ENCODE peak calls at places on chromosomes 7 and 10, in eight cellular contexts. G, R, T, B, Z, X, U and K are unnamed samples.

GRCh38 chr10:84267503-84268126 is 22.8 kb downstream of the RGR start:
- DNase-seq in B (peak), R (peak), G (peak), Z (peak), U (peak), T (no peak), X (peak), K (peak)

GRCh38 chr7:103630318-103630717 is 184.3 kb upstream of the SLC26A5 start:
- DNase-seq in T (no peak), B (no peak), G (no peak), U (no peak), Z (no peak), X (peak), R (no peak), K (no peak)

GRCh38 chr7:10076661-10077300 is 896.9 kb upstream of the PHF14 start:
- DNase-seq in Z (no peak), G (no peak), T (no peak), U (no peak), B (peak), X (no peak), R (no peak), K (no peak)

GRCh38 chr10:88110355-88110754 is 246.9 kb downstream of the PTEN start:
- DNase-seq in B (no peak), R (no peak), U (no peak), T (peak), G (peak), Z (no peak), X (no peak), K (no peak)

GRCh38 chr7:90446137-90446899 is 23.1 kb upstream of the PTTG1IP2 start:
- DNase-seq in T (no peak), X (no peak), R (no peak), G (no peak), Z (no peak), B (no peak), U (no peak), K (no peak)

GRCh38 chr10:95414016-95414830 is 123.4 kb upstream of the PDLIM1 start:
- DNase-seq in X (no peak), Z (no peak), B (no peak), G (no peak), U (no peak), T (no peak), R (no peak), K (no peak)

GRCh38 chr10:69684020-69684980 is 54.3 kb downstream of the FAM241B start:
- DNase-seq in R (no peak), T (peak), B (peak), Z (no peak), U (no peak), X (no peak), G (no peak), K (no peak)

GRCh38 chr7:44977956-44978355 is 859 bp downstream of the MYO1G start:
- DNase-seq in X (no peak), R (no peak), B (no peak), T (no peak), U (peak), G (no peak), Z (no peak), K (no peak)

GRCh38 chr10:49140306-49141175 is 6.7 kb upstream of the FAM170B start:
- DNase-seq in X (no peak), G (no peak), U (peak), R (no peak), B (no peak), T (no peak), Z (no peak), K (no peak)

GRCh38 chr10:131819241-131820072 is 81.4 kb upstream of the PPP2R2D start:
- DNase-seq in U (peak), G (no peak), Z (no peak), B (no peak), T (no peak), X (no peak), R (no peak), K (no peak)

GRCh38 chr10:63431962-63432797 is 33.6 kb downstream of the JMJD1C start:
- DNase-seq in T (no peak), G (no peak), B (no peak), U (no peak), R (no peak), X (no peak), Z (no peak), K (no peak)

GRCh38 chr10:24951201-24952145 is 933 bp downstream of the PRTFDC1 start:
- DNase-seq in B (peak), X (peak), T (no peak), U (peak), Z (peak), R (no peak), G (no peak), K (no peak)

GRCh38 chr10:114332301-114332797 is 72.0 kb downstream of the AFAP1L2 start:
- DNase-seq in T (no peak), R (no peak), G (no peak), X (no peak), Z (no peak), U (no peak), B (no peak), K (no peak)

GRCh38 chr7:135321556-135321955 is 87.9 kb downstream of the STRA8 start:
- DNase-seq in Z (no peak), T (no peak), B (no peak), X (peak), U (no peak), G (no peak), R (no peak), K (no peak)

GRCh38 chr7:51301806-51302205 is 14.8 kb downstream of the COBL start:
- DNase-seq in U (no peak), R (no peak), X (no peak), G (no peak), T (no peak), Z (no peak), B (no peak), K (no peak)

GRCh38 chr7:151429555-151430331 is 10.2 kb downstream of the CRYGN start:
- DNase-seq in G (no peak), Z (no peak), U (peak), R (no peak), X (peak), T (peak), B (no peak), K (no peak)

GRCh38 chr10:69885379-69886156 is 83.9 kb downstream of the COL13A1 start:
- DNase-seq in X (no peak), T (no peak), U (no peak), Z (peak), B (no peak), G (peak), R (no peak), K (no peak)

GRCh38 chr10:63738410-63738809 is 217.2 kb downstream of the REEP3 start:
- DNase-seq in T (peak), R (no peak), B (no peak), U (no peak), Z (no peak), G (peak), X (no peak), K (peak)

GRCh38 chr7:69847921-69848612 is 249.8 kb downstream of the AUTS2 start:
- DNase-seq in U (no peak), Z (no peak), G (no peak), R (no peak), T (no peak), B (no peak), X (peak), K (no peak)

GRCh38 chr10:71598673-71599072 is 120.9 kb downstream of the C10orf105 start:
- DNase-seq in G (peak), R (no peak), T (no peak), Z (no peak), B (no peak), X (no peak), U (no peak), K (peak)

GRCh38 chr10:30915141-30915540 is 116.5 kb downstream of the ZNF438 start:
- DNase-seq in G (peak), T (no peak), B (no peak), X (no peak), U (no peak), Z (no peak), R (no peak), K (no peak)

GRCh38 chr7:34133983-34134782 is 228.8 kb downstream of the BMPER start:
- DNase-seq in B (peak), G (peak), R (no peak), T (peak), X (peak), U (no peak), Z (peak), K (peak)

GRCh38 chr10:48478469-48478868 is 126.4 kb downstream of the ARHGAP22 start:
- DNase-seq in X (no peak), Z (no peak), B (no peak), T (no peak), U (peak), G (no peak), R (no peak), K (no peak)

GRCh38 chr10:98957801-98958200 is 277.9 kb downstream of the HPSE2 start:
- DNase-seq in G (no peak), B (no peak), T (no peak), X (no peak), R (no peak), U (no peak), Z (no peak), K (no peak)

GRCh38 chr7:54629771-54630170 is 87.6 kb downstream of the VSTM2A start:
- DNase-seq in G (no peak), T (no peak), U (no peak), X (no peak), R (no peak), B (no peak), Z (no peak), K (no peak)

GRCh38 chr7:3461923-3462322 is 160.9 kb downstream of the SDK1 start:
- DNase-seq in Z (no peak), T (no peak), R (peak), X (no peak), G (no peak), U (peak), B (no peak), K (no peak)

GRCh38 chr7:87506243-87507180 is 31.0 kb upstream of the ABCB4 start:
- DNase-seq in Z (no peak), B (no peak), R (no peak), X (no peak), U (no peak), T (peak), G (peak), K (no peak)

GRCh38 chr10:30114871-30115270 is 55.5 kb upstream of the JCAD start:
- DNase-seq in U (no peak), G (no peak), T (no peak), R (no peak), Z (no peak), B (peak), X (no peak), K (no peak)

GRCh38 chr10:34918060-34918840 is 103.2 kb upstream of the PARD3 start:
- DNase-seq in B (no peak), T (no peak), Z (no peak), G (no peak), X (no peak), R (no peak), U (no peak), K (no peak)

GRCh38 chr10:111211756-111212155 is 134.9 kb downstream of the ADRA2A start:
- DNase-seq in B (no peak), R (no peak), G (peak), U (no peak), X (no peak), Z (no peak), T (no peak), K (no peak)

GRCh38 chr7:98641646-98642489 is 24.8 kb downstream of the NPTX2 start:
- DNase-seq in U (no peak), T (no peak), R (no peak), X (no peak), B (no peak), Z (no peak), G (no peak), K (no peak)

GRCh38 chr10:98963608-98964007 is 272.0 kb downstream of the HPSE2 start:
- DNase-seq in G (no peak), T (no peak), B (no peak), U (no peak), R (no peak), Z (no peak), X (no peak), K (no peak)

GRCh38 chr10:73398024-73398423 is 15.8 kb downstream of the ANXA7 start:
- DNase-seq in B (no peak), Z (peak), R (no peak), T (no peak), X (no peak), G (no peak), U (no peak), K (no peak)

GRCh38 chr10:110279062-110279986 is 25.4 kb downstream of the SMNDC1 start:
- DNase-seq in Z (peak), G (peak), X (no peak), B (peak), T (peak), R (peak), U (peak), K (peak)

GRCh38 chr7:71787513-71787912 is 624.6 kb downstream of the CALN1 start:
- DNase-seq in B (no peak), U (no peak), X (no peak), G (no peak), Z (no peak), R (no peak), T (no peak), K (no peak)

GRCh38 chr10:17961551-17962422 is 10.1 kb downstream of the SLC39A12 start:
- DNase-seq in B (no peak), X (no peak), G (no peak), U (no peak), Z (no peak), R (no peak), T (no peak), K (peak)

GRCh38 chr7:148296994-148297644 is 293.4 kb upstream of the C7orf33 start:
- DNase-seq in T (no peak), U (no peak), R (no peak), B (no peak), Z (peak), X (no peak), G (no peak), K (no peak)

GRCh38 chr7:123724725-123725381 is 23.9 kb downstream of the WASL start:
- DNase-seq in R (no peak), G (peak), U (no peak), T (no peak), X (no peak), B (no peak), Z (no peak), K (no peak)